ENCODE peak calls at places on chromosomes 11 and 22, in ten cellular contexts. M is activated T-helper 9 cell treated with anti-CD3 and anti-CD28 coated beads, Interleukin-2, amount 50 U/mL, for 16 hours; Z is sciatic nerve; R is lower leg skin; D is cardiac muscle cell; L is NCI-H2081; G is stimulated activated CD8-positive, alpha-beta memory T cell treated with anti-CD3 and anti-CD28 coated beads, Interleukin-4, amount 100 ng/mL, for 1 hour; V is endothelial cell; I is NCI-H1694; H is activated T-cell treated with anti-CD3 and anti-CD28 coated beads for 48 hours. C is an unnamed sample.

GRCh38 chr11:117793521-117793920 is 3.5 kb downstream of the DSCAML1 start:
- DNase-seq in Z (no peak), D (no peak), G (no peak), M (no peak), H (no peak), I (no peak), R (no peak), V (no peak), L (no peak), C (no peak)

GRCh38 chr11:74949748-74950127 is 672 bp downstream of the SPCS2 start:
- DNase-seq in G (no peak), R (no peak), V (no peak), M (no peak), Z (no peak), H (no peak), L (no peak), D (peak), I (no peak), C (no peak)

GRCh38 chr11:47861762-47862161 is 13.6 kb upstream of the NUP160 start:
- DNase-seq in G (no peak), L (no peak), M (no peak), I (no peak), R (no peak), V (no peak), H (no peak), D (no peak), Z (no peak), C (no peak)

GRCh38 chr11:33417121-33417520 is 159.9 kb downstream of the HIPK3 start:
- DNase-seq in H (no peak), V (no peak), Z (no peak), L (no peak), D (no peak), M (no peak), G (no peak), R (no peak), I (no peak), C (no peak)

GRCh38 chr11:61516675-61517516 is 8.3 kb downstream of the LRRC10B start:
- DNase-seq in R (no peak), V (peak), L (no peak), D (peak), I (peak), M (peak), G (peak), Z (no peak), H (peak), C (no peak)

GRCh38 chr22:19467912-19468311 is 11.1 kb downstream of the UFD1 start:
- DNase-seq in R (no peak), L (no peak), H (no peak), I (no peak), D (no peak), G (no peak), V (no peak), Z (no peak), M (no peak), C (no peak)

GRCh38 chr11:68052137-68052873 is 13.5 kb downstream of the TCIRG1 start:
- DNase-seq in V (no peak), D (no peak), M (no peak), G (no peak), I (no peak), Z (no peak), R (no peak), L (no peak), H (no peak), C (no peak)

GRCh38 chr11:2827792-2828191 is 57.8 kb downstream of the CDKN1C start:
- DNase-seq in G (no peak), M (no peak), I (no peak), H (no peak), D (no peak), V (no peak), L (no peak), Z (no peak), R (no peak), C (no peak)

GRCh38 chr22:49965291-49966040 is 4.9 kb downstream of the PIM3 start:
- DNase-seq in R (no peak), M (no peak), I (no peak), V (no peak), H (no peak), D (no peak), Z (peak), L (no peak), G (no peak), C (peak)

GRCh38 chr11:14190992-14191773 is 167.8 kb downstream of the RRAS2 start:
- DNase-seq in M (no peak), L (no peak), Z (no peak), V (no peak), I (no peak), G (no peak), R (no peak), D (no peak), H (no peak), C (no peak)

GRCh38 chr22:49400136-49400865 is 427.4 kb downstream of the BRD1 start:
- DNase-seq in H (no peak), G (no peak), V (no peak), L (no peak), D (no peak), R (peak), Z (peak), I (no peak), M (no peak), C (no peak)

GRCh38 chr11:65718964-65719492 is 1.6 kb downstream of the RNASEH2C start:
- DNase-seq in Z (no peak), H (no peak), R (no peak), G (no peak), D (no peak), I (no peak), L (no peak), V (no peak), M (no peak), C (no peak)

GRCh38 chr11:74687237-74688005 is 43.8 kb downstream of the CHRDL2 start:
- DNase-seq in R (no peak), H (no peak), V (no peak), Z (no peak), L (peak), I (no peak), G (no peak), M (no peak), D (no peak), C (peak)

GRCh38 chr11:122723576-122723975 is 68.1 kb downstream of the UBASH3B start:
- DNase-seq in H (peak), V (no peak), L (no peak), I (no peak), G (no peak), R (no peak), M (no peak), D (no peak), Z (no peak), C (no peak)

GRCh38 chr11:85826096-85826855 is 15.3 kb upstream of the SYTL2 start:
- DNase-seq in D (peak), H (no peak), L (no peak), G (no peak), I (no peak), V (peak), M (no peak), R (no peak), Z (no peak), C (no peak)

GRCh38 chr22:39574779-39575551 is 4.4 kb downstream of the CACNA1I start:
- DNase-seq in D (no peak), V (no peak), M (no peak), L (no peak), G (no peak), H (no peak), Z (no peak), I (no peak), R (no peak), C (peak)

GRCh38 chr22:33274941-33275443 is 216.8 kb upstream of the SYN3 start:
- DNase-seq in R (no peak), D (no peak), M (no peak), V (no peak), L (no peak), I (no peak), H (no peak), G (no peak), Z (no peak), C (no peak)

GRCh38 chr22:37145415-37146385 is 4.0 kb downstream of the IL2RB start:
- DNase-seq in M (no peak), G (no peak), I (no peak), L (no peak), Z (no peak), H (no peak), R (peak), D (no peak), V (no peak), C (no peak)

GRCh38 chr22:19641254-19641982 is 72.9 kb upstream of the SEPTIN5 start:
- DNase-seq in M (no peak), L (no peak), R (no peak), Z (peak), G (no peak), D (peak), H (no peak), V (peak), I (no peak), C (peak)

GRCh38 chr11:35413568-35413967 is 5.8 kb downstream of the SLC1A2 start:
- DNase-seq in L (no peak), G (no peak), M (no peak), R (no peak), I (no peak), D (no peak), V (no peak), H (no peak), Z (no peak), C (no peak)

GRCh38 chr11:19867064-19867463 is 154.4 kb downstream of the NAV2 start:
- DNase-seq in M (no peak), D (no peak), L (no peak), V (no peak), G (no peak), H (no peak), R (no peak), I (no peak), Z (no peak), C (no peak)

GRCh38 chr11:111438846-111439520 is 59.9 kb upstream of the POU2AF1 start:
- DNase-seq in I (no peak), R (no peak), M (no peak), D (no peak), H (no peak), Z (no peak), G (no peak), L (no peak), V (no peak), C (no peak)

GRCh38 chr11:47981667-47982404 is 1.5 kb downstream of the PTPRJ start:
- DNase-seq in G (no peak), M (no peak), L (no peak), R (no peak), V (no peak), D (no peak), I (no peak), H (no peak), Z (no peak), C (no peak)

GRCh38 chr11:105935791-105936190 is 86.2 kb downstream of the MSANTD4 start:
- DNase-seq in V (no peak), G (no peak), I (no peak), D (peak), H (no peak), R (no peak), M (no peak), Z (no peak), L (no peak), C (peak)

GRCh38 chr11:36711104-36711825 is 113.2 kb upstream of the RAG2 start:
- DNase-seq in G (no peak), M (no peak), Z (no peak), R (no peak), V (no peak), L (no peak), H (no peak), D (no peak), I (no peak), C (no peak)

GRCh38 chr22:27278986-27279385 is 522.6 kb downstream of the MN1 start:
- DNase-seq in R (peak), V (no peak), H (no peak), I (no peak), G (no peak), D (no peak), Z (no peak), L (no peak), M (no peak), C (no peak)

GRCh38 chr22:31177420-31178162 is 17.6 kb downstream of the RNF185 start:
- DNase-seq in H (no peak), L (no peak), Z (no peak), V (no peak), D (no peak), G (no peak), M (no peak), I (peak), R (peak), C (peak)

C was measured in RWPE2.